ENCODE peak calls at places on chromosome 13, in ten cellular contexts. G is hepatocyte, D is fibroblast of pulmonary artery, Q is esophagus muscularis mucosa, M is foreskin fibroblast, Y is kidney epithelial cell, K is pancreas, X is left ventricle myocardium inferior, W is breast epithelium, Z is upper lobe of left lung. I is an unnamed sample.

GRCh38 chr13:94063096-94063495 is 416.4 kb downstream of the DCT start:
- DNase-seq in D (peak), Z (no peak), G (no peak), X (no peak), M (peak), Q (no peak), K (no peak), Y (no peak), W (no peak), I (peak)

GRCh38 chr13:100922599-100922998 is 248.0 kb upstream of the TMTC4 start:
- DNase-seq in Q (no peak), D (peak), Z (no peak), X (no peak), M (no peak), W (no peak), Y (no peak), G (no peak), K (no peak), I (no peak)

GRCh38 chr13:56752630-56753029 is 388.1 kb upstream of the PRR20A start:
- DNase-seq in K (no peak), Q (no peak), W (no peak), Y (no peak), M (no peak), X (no peak), D (no peak), Z (no peak), G (no peak), I (no peak)

GRCh38 chr13:46010148-46010547 is 42.4 kb downstream of the ZC3H13 start:
- DNase-seq in W (no peak), Y (no peak), G (peak), Q (no peak), M (peak), D (peak), K (no peak), X (no peak), Z (no peak), I (peak)

GRCh38 chr13:107553838-107554237 is 661.5 kb downstream of the LIG4 start:
- DNase-seq in Z (no peak), G (no peak), D (no peak), W (no peak), M (no peak), Y (no peak), X (no peak), Q (no peak), K (no peak), I (no peak)

GRCh38 chr13:51959773-51960172 is 51.5 kb downstream of the ATP7B start:
- DNase-seq in Z (no peak), D (no peak), M (no peak), Y (no peak), G (peak), W (no peak), X (no peak), K (no peak), Q (no peak), I (no peak)

GRCh38 chr13:51845574-51846318 is 769 bp upstream of the TMEM272 start:
- DNase-seq in Z (no peak), K (no peak), G (no peak), W (no peak), D (no peak), Q (no peak), Y (no peak), X (no peak), M (no peak), I (no peak)

GRCh38 chr13:113120300-113121182 is 2.1 kb upstream of the F10 start:
- DNase-seq in K (no peak), W (peak), Z (no peak), G (no peak), X (no peak), Y (no peak), D (no peak), M (no peak), Q (no peak), I (no peak)

GRCh38 chr13:72911988-72912387 is 130.1 kb downstream of the PIBF1 start:
- DNase-seq in Y (no peak), M (no peak), X (no peak), K (no peak), Q (no peak), G (no peak), Z (no peak), W (no peak), D (no peak), I (no peak)

GRCh38 chr13:113846639-113847318 is 17.1 kb downstream of the GAS6 start:
- DNase-seq in Z (peak), M (no peak), X (no peak), Q (no peak), D (no peak), Y (no peak), G (no peak), W (peak), K (peak), I (no peak)

GRCh38 chr13:32225494-32225931 is 89.7 kb downstream of the ZAR1L start:
- DNase-seq in Q (peak), Y (peak), W (no peak), Z (no peak), K (no peak), G (no peak), D (peak), X (no peak), M (peak), I (peak)

GRCh38 chr13:76383671-76384461 is 502.3 kb downstream of the KCTD12 start:
- DNase-seq in Q (no peak), Z (no peak), K (no peak), M (peak), Y (peak), W (no peak), G (peak), X (no peak), D (peak), I (peak)

GRCh38 chr13:90750957-90751356 is 596.5 kb upstream of the MIR17HG start:
- DNase-seq in Q (no peak), X (no peak), K (no peak), D (peak), Y (no peak), G (no peak), M (no peak), Z (no peak), W (no peak), I (no peak)

GRCh38 chr13:112032186-112032835 is 34.6 kb upstream of the SOX1 start:
- DNase-seq in K (peak), M (peak), X (no peak), G (no peak), Y (no peak), W (no peak), Q (no peak), D (no peak), Z (peak), I (no peak)

GRCh38 chr13:65803706-65804392 is 1426.3 kb downstream of the PCDH9 start:
- DNase-seq in G (peak), Q (no peak), Y (no peak), Z (no peak), X (no peak), D (no peak), W (no peak), K (no peak), M (no peak), I (no peak)

GRCh38 chr13:19088416-19088815 is 93.2 kb downstream of the TUBA3C start:
- DNase-seq in M (no peak), G (no peak), D (no peak), X (no peak), Y (no peak), W (no peak), K (no peak), Z (no peak), Q (no peak), I (no peak)

GRCh38 chr13:30346159-30346788 is 38.9 kb upstream of the KATNAL1 start:
- DNase-seq in K (no peak), Q (no peak), G (no peak), X (no peak), D (no peak), M (no peak), Z (no peak), W (no peak), Y (no peak), I (no peak)

GRCh38 chr13:88887045-88887662 is 1216.0 kb downstream of the SLITRK5 start:
- DNase-seq in X (no peak), W (no peak), K (no peak), M (no peak), Q (no peak), Z (no peak), Y (no peak), D (no peak), G (no peak), I (no peak)
- TF ChIP-seq CTCF in X (no peak), W (no peak), K (no peak), M (no peak), Q (no peak), Z (no peak), Y (no peak), D (no peak), G (no peak), I (no peak)

GRCh38 chr13:33798023-33798422 is 19.9 kb upstream of the RFC3 start:
- DNase-seq in D (no peak), X (no peak), G (no peak), K (no peak), W (no peak), Y (no peak), Z (no peak), Q (no peak), M (no peak), I (no peak)
- H3K4me3 ChIP-seq in D (no peak), X (peak), G (no peak), K (no peak), W (no peak), Y (no peak), Z (no peak), Q (peak), M (no peak), I (no peak)

DNA sequence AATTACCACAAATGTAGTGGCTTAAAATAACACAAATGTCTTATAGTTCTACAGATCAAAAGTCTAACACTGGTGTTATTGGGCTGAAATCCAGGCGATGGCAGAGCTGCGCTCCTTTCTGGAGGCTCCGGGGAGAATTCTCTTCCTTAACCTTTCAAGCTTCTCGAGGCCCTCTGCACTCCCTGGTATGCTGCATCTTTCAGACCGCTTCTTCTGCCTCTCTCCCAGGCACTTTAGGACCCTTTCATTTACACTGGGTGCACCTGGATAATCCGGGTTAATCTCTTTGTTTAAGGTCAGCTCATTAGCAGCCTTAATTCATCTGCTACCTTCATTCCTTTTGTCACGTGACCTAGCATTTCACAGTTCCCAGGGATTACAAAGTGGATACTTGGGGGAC is 211.3 kb upstream of the RFC3 start:
- DNase-seq in D (peak), Y (no peak), Z (no peak), K (no peak), Q (no peak), W (no peak), X (no peak), M (peak), G (peak), I (no peak)
- TF ChIP-seq CTCF in D (no peak), Y (no peak), Z (no peak), K (no peak), Q (no peak), W (no peak), X (no peak), M (peak), G (peak), I (no peak)

GRCh38 chr13:98299954-98300350 is 122.9 kb upstream of the RNF113B start:
- DNase-seq in W (no peak), Q (no peak), M (peak), Z (no peak), X (no peak), Y (no peak), G (no peak), K (no peak), D (no peak), I (peak)

GRCh38 chr13:98298599-98298998 is 121.5 kb upstream of the RNF113B start:
- DNase-seq in W (no peak), M (no peak), Z (no peak), Y (no peak), G (no peak), K (no peak), Q (no peak), X (no peak), D (no peak), I (no peak)

GRCh38 chr13:98301721-98302120 is 124.7 kb upstream of the RNF113B start:
- DNase-seq in W (no peak), D (no peak), Z (no peak), Y (no peak), K (no peak), Q (no peak), X (no peak), G (peak), M (no peak), I (no peak)

GRCh38 chr13:98299243-98299953 is 122.3 kb upstream of the RNF113B start:
- DNase-seq in Z (no peak), D (no peak), Y (no peak), X (no peak), G (no peak), K (no peak), Q (no peak), M (peak), W (no peak), I (no peak)

GRCh38 chr13:98300956-98301641 is 124.0 kb upstream of the RNF113B start:
- DNase-seq in D (peak), Q (no peak), M (peak), Z (no peak), Y (no peak), X (no peak), K (no peak), G (peak), W (no peak), I (peak)
- H3K4me3 ChIP-seq in D (no peak), Q (peak), M (no peak), Z (no peak), Y (no peak), X (no peak), K (no peak), G (no peak), W (no peak), I (no peak)

GRCh38 chr13:37679043-37679442 is 80.5 kb upstream of the POSTN start:
- DNase-seq in D (no peak), Q (no peak), K (no peak), G (no peak), Y (no peak), X (no peak), W (no peak), Z (no peak), M (no peak), I (no peak)
- TF ChIP-seq CTCF in D (peak), Q (no peak), K (no peak), G (no peak), Y (peak), X (no peak), W (no peak), Z (no peak), M (no peak), I (peak)

DNA sequence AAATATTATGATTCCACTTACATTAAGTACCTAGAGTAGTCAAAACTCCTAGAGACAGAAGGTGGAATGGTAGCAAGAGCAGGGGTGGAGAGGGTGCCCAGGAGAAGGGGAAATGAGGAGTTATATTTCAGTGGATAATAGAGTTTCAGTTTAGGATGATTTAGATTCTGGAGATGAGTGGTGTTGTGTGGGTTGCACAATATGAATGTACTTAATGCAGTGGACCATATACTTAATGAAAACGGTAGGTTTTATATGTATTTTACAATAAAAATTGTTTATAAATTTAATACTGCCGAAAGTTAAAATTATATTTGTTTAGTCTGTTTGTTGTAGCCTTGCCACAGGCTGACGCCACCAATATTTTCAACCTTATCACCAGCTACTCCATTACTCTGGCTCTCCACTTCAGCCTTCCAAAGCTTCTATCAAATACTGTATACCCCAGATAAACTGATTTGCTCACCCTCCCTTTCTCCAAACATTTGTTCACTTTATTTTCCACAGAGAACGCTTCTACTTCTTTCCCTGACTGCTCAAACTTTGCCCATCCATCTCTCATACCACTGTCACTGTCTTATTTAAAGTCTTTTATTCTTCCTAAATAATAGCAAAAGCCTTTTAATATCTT is 1.4 kb upstream of the RBM26 start:
- DNase-seq in W (no peak), Y (no peak), D (no peak), K (no peak), G (no peak), M (no peak), X (no peak), Z (no peak), Q (no peak), I (no peak)
- H3K4me3 ChIP-seq in W (no peak), Y (no peak), D (no peak), K (peak), G (peak), M (no peak), X (peak), Z (peak), Q (no peak), I (no peak)

GRCh38 chr13:87089391-87089790 is 581.8 kb upstream of the SLITRK5 start:
- DNase-seq in K (no peak), X (no peak), Z (no peak), D (peak), G (no peak), W (no peak), M (peak), Q (no peak), Y (no peak), I (peak)

GRCh38 chr13:87080100-87080779 is 590.9 kb upstream of the SLITRK5 start:
- DNase-seq in D (no peak), X (no peak), Y (no peak), G (no peak), M (no peak), K (no peak), Z (peak), W (no peak), Q (no peak), I (no peak)

GRCh38 chr13:87087741-87088140 is 583.4 kb upstream of the SLITRK5 start:
- DNase-seq in X (no peak), W (no peak), Y (no peak), K (no peak), M (no peak), Q (no peak), G (no peak), Z (no peak), D (peak), I (peak)

GRCh38 chr13:87078947-87079795 is 592.0 kb upstream of the SLITRK5 start:
- DNase-seq in K (no peak), G (no peak), X (no peak), Z (peak), Q (no peak), W (no peak), M (no peak), Y (no peak), D (no peak), I (no peak)

GRCh38 chr13:87084192-87084591 is 587.0 kb upstream of the SLITRK5 start:
- DNase-seq in W (no peak), K (no peak), M (no peak), Y (no peak), G (no peak), Q (no peak), D (no peak), Z (no peak), X (no peak), I (no peak)
- TF ChIP-seq CTCF in W (no peak), K (no peak), M (no peak), Y (no peak), G (no peak), Q (no peak), D (no peak), Z (no peak), X (no peak), I (no peak)

GRCh38 chr13:26698392-26699196 is 62.0 kb downstream of the GPR12 start:
- DNase-seq in Y (peak), G (peak), M (peak), Q (peak), Z (peak), D (peak), K (peak), W (peak), X (peak), I (peak)
- H3K4me3 ChIP-seq in Y (peak), G (no peak), M (peak), Q (peak), Z (no peak), D (no peak), K (no peak), W (peak), X (peak), I (peak)

GRCh38 chr13:23707674-23708073 is 137.5 kb downstream of the TNFRSF19 start:
- DNase-seq in K (no peak), D (peak), W (no peak), Q (no peak), Z (no peak), M (peak), X (no peak), G (no peak), Y (no peak), I (peak)

GRCh38 chr13:23711355-23711754 is 141.1 kb downstream of the TNFRSF19 start:
- DNase-seq in D (no peak), G (no peak), Z (no peak), K (no peak), W (no peak), M (no peak), X (no peak), Y (no peak), Q (no peak), I (no peak)

GRCh38 chr13:23710366-23710765 is 140.2 kb downstream of the TNFRSF19 start:
- DNase-seq in Y (no peak), D (no peak), Z (no peak), X (no peak), K (no peak), Q (no peak), M (no peak), G (no peak), W (no peak), I (no peak)

GRCh38 chr13:23705578-23705977 is 135.4 kb downstream of the TNFRSF19 start:
- DNase-seq in Y (no peak), K (no peak), Z (no peak), X (no peak), G (no peak), Q (no peak), W (no peak), M (peak), D (peak), I (peak)

DNA sequence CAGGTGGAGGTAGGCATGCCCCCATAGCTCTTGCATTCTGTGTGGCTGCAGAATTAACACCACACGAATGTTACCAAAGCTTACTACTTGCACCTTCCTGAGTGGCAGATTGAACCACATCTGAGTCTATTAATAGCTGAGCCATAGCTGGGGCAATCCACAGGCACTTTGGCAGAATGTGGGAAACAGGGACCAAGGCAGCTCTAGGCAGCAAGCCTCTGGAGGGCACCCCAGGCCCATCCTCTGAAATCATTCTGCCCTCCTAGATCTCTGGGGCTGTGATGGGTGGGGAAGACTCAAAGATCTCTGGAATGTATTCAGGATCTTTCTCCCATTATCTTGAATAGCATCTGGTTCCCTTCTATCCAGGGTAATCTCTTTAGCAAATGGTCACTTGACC is 139.3 kb downstream of the TNFRSF19 start:
- DNase-seq in M (peak), G (no peak), W (no peak), Y (no peak), Z (no peak), D (no peak), K (no peak), X (no peak), Q (no peak), I (peak)
- TF ChIP-seq CTCF in M (no peak), G (no peak), W (no peak), Y (no peak), Z (no peak), D (no peak), K (no peak), X (peak), Q (no peak), I (peak)

DNA sequence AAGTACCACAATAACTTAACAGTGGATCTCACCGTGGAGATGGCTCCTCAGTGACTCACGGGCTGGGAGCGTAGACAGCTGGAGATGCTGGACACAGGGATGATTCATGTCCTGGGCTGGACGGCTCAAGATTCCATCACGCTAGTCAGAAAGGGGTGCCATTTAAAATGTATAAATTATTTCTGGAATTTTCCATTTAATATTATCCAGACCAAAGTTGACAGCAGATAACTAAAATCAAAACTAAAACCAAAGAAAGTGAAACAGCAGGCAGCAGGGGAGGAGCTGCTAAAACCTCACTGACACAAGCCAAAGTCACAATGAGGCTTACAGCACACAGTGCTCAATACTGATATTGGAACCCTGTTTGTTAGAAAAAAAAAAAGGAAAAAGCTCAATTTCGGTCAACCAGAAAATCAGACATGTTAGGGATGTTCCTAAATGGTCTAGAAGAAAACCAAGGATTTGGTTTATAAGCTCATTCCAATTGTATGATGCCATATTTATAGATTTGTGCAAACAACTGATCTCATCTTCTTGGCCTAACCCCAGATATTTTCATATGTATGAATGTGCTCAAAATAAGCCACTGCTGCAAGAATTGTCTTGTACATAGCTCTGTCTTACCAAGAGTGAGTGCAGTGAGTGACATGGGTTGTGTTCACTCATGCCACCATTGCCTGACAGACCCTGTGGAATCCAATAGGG is 111.8 kb downstream of the SACS start:
- DNase-seq in M (peak), X (peak), Y (peak), Q (no peak), W (no peak), D (peak), K (no peak), G (peak), Z (no peak), I (peak)
- H3K4me3 ChIP-seq in M (peak), X (peak), Y (no peak), Q (peak), W (peak), D (peak), K (no peak), G (no peak), Z (peak), I (peak)